ENCODE peak calls at places on chromosomes 12 and 14, in four cellular contexts. One of them, this sample, is unnamed.

GRCh38 chr12:105887131-105887530 is 251.6 kb downstream of the NUAK1 start:
- DNase-seq in GOT3: no peak
- DNase-seq in iris pigment epithelial cell: no peak
- DNase-seq in NCI-H460: no peak
- DNase-seq in this sample: no peak

GRCh38 chr14:33359288-33359881 is 420.7 kb downstream of the NPAS3 start:
- DNase-seq in GOT3: no peak
- DNase-seq in NCI-H460: no peak
- DNase-seq in iris pigment epithelial cell: no peak
- DNase-seq in this sample: peak

GRCh38 chr14:102027951-102028350 is 58.9 kb downstream of the HSP90AA1 start:
- DNase-seq in iris pigment epithelial cell: no peak
- DNase-seq in NCI-H460: no peak
- DNase-seq in GOT3: no peak
- DNase-seq in this sample: no peak

GRCh38 chr12:92784795-92785562 is 82.2 kb downstream of the PLEKHG7 start:
- DNase-seq in GOT3: no peak
- DNase-seq in NCI-H460: peak
- DNase-seq in iris pigment epithelial cell: peak
- DNase-seq in this sample: peak

GRCh38 chr14:90495357-90496276 is 98.8 kb downstream of the CALM1 start:
- DNase-seq in NCI-H460: peak
- DNase-seq in iris pigment epithelial cell: peak
- DNase-seq in GOT3: no peak
- DNase-seq in this sample: peak

GRCh38 chr12:52042706-52043385 is 8.4 kb upstream of the NR4A1 start:
- DNase-seq in NCI-H460: no peak
- DNase-seq in iris pigment epithelial cell: no peak
- DNase-seq in GOT3: no peak
- DNase-seq in this sample: no peak

GRCh38 chr12:63787306-63787705 is 7.6 kb downstream of the RXYLT1 start:
- DNase-seq in iris pigment epithelial cell: peak
- DNase-seq in GOT3: no peak
- DNase-seq in NCI-H460: no peak
- DNase-seq in this sample: no peak

GRCh38 chr12:121536929-121537813 is 43.7 kb downstream of the KDM2B start:
- DNase-seq in iris pigment epithelial cell: peak
- DNase-seq in GOT3: no peak
- DNase-seq in NCI-H460: peak
- DNase-seq in this sample: peak

GRCh38 chr14:33908540-33909223 is 42.2 kb downstream of the EGLN3 start:
- DNase-seq in GOT3: no peak
- DNase-seq in NCI-H460: no peak
- DNase-seq in iris pigment epithelial cell: no peak
- DNase-seq in this sample: no peak

GRCh38 chr14:61462566-61463195 is 141.3 kb downstream of the PRKCH start:
- DNase-seq in NCI-H460: peak
- DNase-seq in GOT3: no peak
- DNase-seq in iris pigment epithelial cell: peak
- DNase-seq in this sample: peak

This sample was measured in fibroblast of villous mesenchyme.